ENCODE peak calls at places on chromosomes 7 and 10, in four cellular contexts. One of them, this sample, is unnamed.
A peak's percentile ranks its signal among the peaks of the same experiment; 100 is the strongest.

GRCh38 chr10:68440898-68441297 is 30.9 kb downstream of the DNA2 start:
- DNase-seq in GM12878: no peak
- DNase-seq in GM23338: no peak
- DNase-seq in HepG2: no peak
- DNase-seq in this sample: no peak

GRCh38 chr10:71984126-71984797 is 20.1 kb downstream of the CHST3 start:
- DNase-seq in GM12878: no peak
- DNase-seq in GM23338: no peak
- DNase-seq in HepG2: no peak
- DNase-seq in this sample: no peak

GRCh38 chr10:97703398-97704067 is 10.0 kb upstream of the MARVELD1 start:
- DNase-seq in GM23338: no peak
- DNase-seq in GM12878: no peak
- DNase-seq in HepG2: no peak
- DNase-seq in this sample: no peak

GRCh38 chr7:51249991-51250390 is 66.6 kb downstream of the COBL start:
- DNase-seq in GM23338: no peak
- DNase-seq in GM12878: no peak
- DNase-seq in HepG2: no peak
- DNase-seq in this sample: no peak

GRCh38 chr7:26891400-26892355 is 27.3 kb upstream of the SKAP2 start:
- DNase-seq in GM23338: no peak
- DNase-seq in HepG2: no peak
- DNase-seq in GM12878: peak; percentile 4
- DNase-seq in this sample: no peak

GRCh38 chr7:24896031-24896433 is 83.9 kb downstream of the OSBPL3 start:
- DNase-seq in GM12878: peak; percentile 52
- DNase-seq in HepG2: no peak
- DNase-seq in GM23338: no peak
- DNase-seq in this sample: no peak

GRCh38 chr10:79445217-79445707 is at the start of gene ZCCHC24:
- DNase-seq in HepG2: no peak
- DNase-seq in GM12878: no peak
- DNase-seq in GM23338: peak; percentile 69
- DNase-seq in this sample: peak; percentile 65

GRCh38 chr10:48445932-48446331 is 139.5 kb downstream of the MAPK8 start:
- DNase-seq in HepG2: no peak
- DNase-seq in GM23338: no peak
- DNase-seq in GM12878: no peak
- DNase-seq in this sample: no peak

DNA sequence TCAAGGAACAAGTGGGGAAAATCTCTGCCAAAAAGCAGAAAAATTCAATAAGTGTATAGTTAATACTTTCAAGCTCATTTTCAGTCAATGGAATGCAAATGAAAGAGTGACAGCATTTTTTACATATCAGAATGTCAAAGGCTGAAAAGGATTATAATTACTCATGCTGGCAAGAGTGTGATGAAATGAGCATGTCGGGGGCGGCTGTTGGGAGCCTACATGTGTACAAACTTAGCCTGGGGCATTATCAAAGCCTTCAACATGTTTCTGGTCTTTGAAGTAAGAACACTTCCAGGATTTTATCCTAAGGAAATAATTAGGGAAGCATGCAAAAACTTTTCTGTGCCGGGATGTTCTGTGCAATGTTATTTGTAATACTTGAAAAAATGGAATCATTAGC is 221.7 kb upstream of the LYZL1 start:
- DNase-seq in HepG2: no peak
- DNase-seq in GM12878: no peak
- DNase-seq in GM23338: no peak
- DNase-seq in this sample: no peak
- TF ChIP-seq CREB1 in HepG2: no peak
- TF ChIP-seq CREB1 in GM12878: no peak
- TF ChIP-seq CREB1 in GM23338: no peak
- TF ChIP-seq CREB1 in this sample: no peak

DNA sequence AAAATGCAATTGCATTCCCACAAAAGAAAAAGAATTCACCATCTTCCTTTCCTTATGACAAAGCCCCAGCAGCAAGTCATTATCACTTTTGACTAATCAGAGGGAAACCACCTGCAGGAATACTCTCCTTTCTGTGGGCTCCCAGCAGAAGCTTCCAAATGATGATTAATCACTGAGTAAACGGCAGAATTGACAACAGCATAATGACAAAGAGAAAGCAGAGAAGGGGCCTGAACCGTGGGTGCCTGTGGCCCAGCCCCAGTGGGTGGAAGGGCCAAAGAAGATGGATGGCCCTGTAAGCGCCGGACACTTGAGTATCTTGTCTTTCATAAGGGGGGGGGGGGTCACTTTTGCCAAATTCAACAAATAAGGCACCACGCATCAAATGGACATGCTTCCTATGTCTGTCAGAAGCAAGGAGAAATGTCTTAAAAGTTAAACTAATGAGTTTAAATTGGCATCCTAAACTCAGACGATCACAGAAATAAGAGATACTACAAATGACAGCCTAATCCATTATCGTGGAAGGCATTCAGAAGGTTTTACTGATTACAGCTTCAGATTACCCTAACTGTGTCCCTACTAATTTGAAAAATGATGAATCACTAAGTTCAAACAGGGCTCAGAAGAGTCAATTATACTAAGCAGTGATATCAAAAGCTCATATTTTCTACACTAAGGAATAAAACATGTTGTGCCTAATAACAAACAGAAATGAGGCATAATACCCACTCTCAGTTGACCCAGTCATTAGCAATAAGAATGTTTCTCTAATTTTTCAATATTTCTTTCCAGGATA is 152.2 kb upstream of the NRBF2 start:
- DNase-seq in HepG2: no peak
- DNase-seq in GM12878: no peak
- DNase-seq in GM23338: no peak
- DNase-seq in this sample: no peak
- TF ChIP-seq CREB1 in HepG2: no peak
- TF ChIP-seq CREB1 in GM12878: no peak
- TF ChIP-seq CREB1 in GM23338: no peak
- TF ChIP-seq CREB1 in this sample: no peak

DNA sequence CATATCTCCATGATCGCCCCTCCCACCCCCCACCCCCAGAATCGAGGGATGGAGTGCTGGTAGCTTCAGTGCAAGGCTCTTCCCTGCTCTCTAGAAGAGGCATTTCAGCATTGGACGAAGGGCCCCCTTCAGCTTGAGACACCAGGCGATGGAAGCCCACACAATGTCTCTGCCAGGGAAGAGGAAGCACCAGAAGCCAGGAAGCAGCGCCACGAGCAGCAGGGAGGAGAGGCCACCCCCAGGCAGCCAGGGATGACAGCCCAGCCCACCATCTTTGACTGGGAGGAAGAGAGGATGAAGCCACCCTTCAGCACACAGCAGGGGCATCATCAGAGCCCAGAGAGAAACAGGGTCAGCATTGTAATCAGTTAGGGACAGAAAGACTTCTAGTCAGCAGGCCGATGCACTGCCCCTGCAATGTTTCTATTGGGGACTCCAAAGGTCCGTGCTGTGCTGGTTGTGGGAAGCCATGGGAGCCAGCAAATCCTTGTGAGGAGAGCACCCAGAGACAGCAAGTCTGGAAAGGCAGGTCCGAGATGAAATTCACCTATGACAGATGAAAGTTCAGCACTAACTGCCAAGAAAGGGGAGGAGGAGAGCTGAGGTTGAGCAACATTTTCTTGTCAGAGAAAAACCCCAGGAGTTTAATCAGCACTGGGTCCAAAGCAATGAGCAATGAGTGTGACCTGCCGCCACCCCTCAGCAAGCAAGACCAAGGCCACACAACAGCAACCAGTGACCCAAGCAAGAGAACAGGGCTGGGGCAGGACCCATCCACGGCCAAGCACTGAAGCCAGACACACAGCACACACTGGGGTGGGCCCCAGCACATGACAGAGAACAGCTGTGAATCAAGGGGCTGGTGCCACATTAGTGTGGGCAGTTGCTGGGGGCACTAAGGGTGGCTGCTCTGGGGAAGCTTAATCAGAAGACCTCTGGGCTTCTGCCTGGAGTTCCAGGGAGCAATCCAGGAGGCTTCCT is 15.9 kb downstream of the TMEM72 start:
- DNase-seq in GM12878: no peak
- DNase-seq in GM23338: no peak
- DNase-seq in HepG2: peak; percentile 52
- DNase-seq in this sample: no peak
- TF ChIP-seq CREB1 in GM12878: no peak
- TF ChIP-seq CREB1 in GM23338: no peak
- TF ChIP-seq CREB1 in HepG2: no peak
- TF ChIP-seq CREB1 in this sample: no peak

GRCh38 chr7:68998136-68998535 is 600.1 kb upstream of the AUTS2 start:
- DNase-seq in GM12878: no peak
- DNase-seq in GM23338: no peak
- DNase-seq in HepG2: no peak
- DNase-seq in this sample: no peak

DNA sequence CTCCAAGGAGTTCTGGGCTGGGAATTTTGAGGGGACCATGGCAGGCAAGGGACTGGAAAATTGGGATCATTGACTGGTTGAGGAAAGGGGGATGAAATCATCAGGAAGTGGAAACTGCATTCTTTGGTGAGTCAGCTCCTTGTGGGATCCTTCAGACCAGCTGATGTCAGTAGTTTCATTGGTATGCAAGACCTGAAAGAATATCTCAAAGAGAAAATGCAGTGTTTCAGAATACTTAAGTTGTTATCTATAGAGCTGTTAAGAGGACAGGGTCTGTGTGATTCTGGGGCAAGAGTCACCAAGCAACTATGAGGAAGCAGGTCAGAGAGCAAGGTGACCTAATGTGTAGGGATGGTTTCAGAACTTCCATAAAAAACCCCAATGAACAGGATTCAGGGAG is 595.9 kb upstream of the AUTS2 start:
- DNase-seq in GM12878: no peak
- DNase-seq in GM23338: no peak
- DNase-seq in HepG2: no peak
- DNase-seq in this sample: no peak
- TF ChIP-seq CREB1 in GM12878: no peak
- TF ChIP-seq CREB1 in GM23338: no peak
- TF ChIP-seq CREB1 in HepG2: no peak
- TF ChIP-seq CREB1 in this sample: no peak

GRCh38 chr7:49400891-49401550 is 372.4 kb upstream of the VWC2 start:
- DNase-seq in HepG2: no peak
- DNase-seq in GM23338: no peak
- DNase-seq in GM12878: no peak
- DNase-seq in this sample: no peak

GRCh38 chr7:49398730-49399129 is 374.7 kb upstream of the VWC2 start:
- DNase-seq in GM12878: no peak
- DNase-seq in GM23338: no peak
- DNase-seq in HepG2: no peak
- DNase-seq in this sample: no peak

GRCh38 chr7:49396194-49396593 is 377.2 kb upstream of the VWC2 start:
- DNase-seq in GM23338: no peak
- DNase-seq in GM12878: no peak
- DNase-seq in HepG2: no peak
- DNase-seq in this sample: no peak

GRCh38 chr7:49397750-49398149 is 375.7 kb upstream of the VWC2 start:
- DNase-seq in GM12878: no peak
- DNase-seq in GM23338: no peak
- DNase-seq in HepG2: no peak
- DNase-seq in this sample: no peak

DNA sequence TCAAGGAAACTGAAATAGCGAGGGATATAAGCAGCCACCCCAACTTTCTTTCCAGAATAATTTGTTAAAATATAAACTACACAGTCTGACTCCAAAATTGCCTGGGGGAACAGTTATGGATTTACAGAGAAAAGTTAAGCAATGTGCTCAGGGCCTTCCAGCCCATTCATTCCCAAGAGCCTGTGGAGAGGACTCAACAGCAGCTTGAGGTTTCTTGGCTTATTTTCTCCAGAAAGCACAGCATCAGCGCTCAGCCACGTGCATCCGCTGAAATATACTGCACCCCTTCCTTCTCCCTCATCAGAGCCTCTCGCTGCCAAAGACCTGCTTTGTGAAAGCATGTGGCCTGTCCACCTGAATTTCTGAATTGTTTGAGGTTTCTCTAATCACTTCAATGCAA is 375.2 kb upstream of the VWC2 start:
- DNase-seq in GM23338: no peak
- DNase-seq in GM12878: no peak
- DNase-seq in HepG2: no peak
- DNase-seq in this sample: no peak
- TF ChIP-seq CREB1 in GM23338: no peak
- TF ChIP-seq CREB1 in GM12878: no peak
- TF ChIP-seq CREB1 in HepG2: no peak
- TF ChIP-seq CREB1 in this sample: no peak

DNA sequence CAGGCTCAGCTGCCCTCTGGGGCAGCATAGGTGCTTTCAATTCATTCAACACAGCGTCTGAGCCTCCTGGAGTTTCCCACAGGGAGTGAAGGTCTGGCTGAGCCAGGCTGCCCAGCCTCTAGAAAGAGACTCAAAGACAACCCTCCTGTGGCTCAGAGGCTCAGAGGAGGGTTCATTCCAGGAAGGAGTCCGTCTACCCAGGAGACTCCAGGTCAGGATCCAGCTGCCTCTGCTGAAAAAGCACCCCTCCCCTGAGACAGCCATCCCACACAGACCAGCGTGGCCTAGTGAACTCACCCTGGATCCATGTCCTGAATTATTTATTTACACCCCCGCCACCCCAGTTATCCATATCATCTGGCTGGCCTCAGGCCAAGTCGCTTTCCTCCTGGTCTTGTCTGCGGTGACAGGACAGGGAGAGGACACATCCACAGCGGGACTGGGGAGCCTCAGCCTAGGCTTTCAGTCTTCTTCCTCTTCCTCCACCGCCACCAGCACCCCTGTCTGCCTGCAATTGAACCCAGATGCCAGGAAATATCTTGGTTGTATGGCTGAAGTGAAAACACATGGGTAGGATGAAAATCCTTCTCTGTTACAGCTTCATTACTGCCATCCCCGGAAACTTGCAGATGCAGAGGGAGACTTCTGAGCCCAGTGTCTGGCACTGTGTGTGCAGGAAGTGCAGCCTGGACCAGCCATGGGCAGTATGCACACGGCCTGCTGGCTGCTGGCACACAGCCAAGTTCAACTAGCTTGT is 44.0 kb upstream of the COL13A1 start:
- DNase-seq in HepG2: no peak
- DNase-seq in GM12878: no peak
- DNase-seq in GM23338: no peak
- DNase-seq in this sample: no peak
- TF ChIP-seq CREB1 in HepG2: no peak
- TF ChIP-seq CREB1 in GM12878: no peak
- TF ChIP-seq CREB1 in GM23338: no peak
- TF ChIP-seq CREB1 in this sample: no peak

DNA sequence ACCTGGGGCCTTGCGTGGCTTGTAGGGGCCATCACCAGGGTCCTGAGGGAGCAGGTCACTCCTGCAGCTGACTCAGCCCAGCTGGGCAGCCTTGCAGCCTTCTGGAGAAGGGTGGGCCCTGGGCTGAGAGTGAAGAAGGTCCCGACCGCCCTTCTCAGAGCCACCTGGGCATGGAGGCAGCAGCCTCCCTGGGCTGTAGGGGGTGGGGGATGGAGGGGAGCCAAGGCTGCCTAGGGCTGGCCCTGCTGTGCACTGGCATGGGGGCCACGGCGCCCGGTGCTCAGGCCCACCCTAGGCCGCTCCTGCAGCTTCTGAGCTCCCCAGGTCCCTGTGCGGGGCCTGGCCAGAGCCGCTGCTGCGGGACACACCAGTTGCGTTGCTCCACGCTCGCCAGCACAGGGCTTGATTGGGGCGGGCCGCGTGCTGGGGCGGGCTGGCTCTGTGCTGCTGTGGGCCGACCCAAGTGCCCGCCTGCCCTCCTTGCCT is 63.6 kb upstream of the NKX6-2 start:
- DNase-seq in GM23338: no peak
- DNase-seq in HepG2: no peak
- DNase-seq in GM12878: no peak
- DNase-seq in this sample: peak; percentile 7
- TF ChIP-seq CREB1 in GM23338: no peak
- TF ChIP-seq CREB1 in HepG2: no peak
- TF ChIP-seq CREB1 in GM12878: no peak
- TF ChIP-seq CREB1 in this sample: no peak

This sample was measured in WTC11.